ENCODE peak calls at places on chromosomes 1 and 21, in four cellular contexts. F is K562, B is HepG2, D is GM12878. H is an unnamed sample.

GRCh38 chr1:113903496-113904291 is 905 bp downstream of the AP4B1 start:
- DNase-seq in F (peak; percentile 49), B (no peak), D (peak; percentile 31), H (no peak)

GRCh38 chr1:35554261-35555211 is 2.7 kb downstream of the KIAA0319L start:
- DNase-seq in F (no peak), B (no peak), D (no peak), H (no peak)

GRCh38 chr1:208206092-208206698 is 38.0 kb downstream of the PLXNA2 start:
- DNase-seq in F (no peak), B (no peak), D (no peak), H (no peak)

GRCh38 chr1:47679301-47679751 is 241.5 kb downstream of the FOXD2 start:
- DNase-seq in F (no peak), B (no peak), D (no peak), H (no peak)

GRCh38 chr21:45465105-45465504 is 60.1 kb downstream of the COL18A1 start:
- DNase-seq in F (no peak), B (no peak), D (no peak), H (no peak)

GRCh38 chr1:29218223-29218622 is 12.5 kb downstream of the MECR start:
- DNase-seq in F (no peak), B (no peak), D (no peak), H (no peak)

GRCh38 chr1:20698195-20698910 is 19.5 kb downstream of the KIF17 start:
- DNase-seq in F (no peak), B (peak; percentile 34), D (no peak), H (no peak)

GRCh38 chr1:180988221-180988826 is 34.3 kb downstream of the STX6 start:
- DNase-seq in F (no peak), B (peak; percentile 47), D (no peak), H (no peak)

GRCh38 chr1:30788580-30789387 is 31.2 kb upstream of the LAPTM5 start:
- DNase-seq in F (no peak), B (no peak), D (no peak), H (no peak)

GRCh38 chr1:210917560-210918214 is 216.3 kb downstream of the KCNH1 start:
- DNase-seq in F (no peak), B (no peak), D (no peak), H (no peak)

GRCh38 chr1:156244712-156245111 is 2.7 kb downstream of the BGLAP start:
- DNase-seq in F (no peak), B (no peak), D (no peak), H (no peak)

GRCh38 chr1:215704089-215704860 is 137.2 kb downstream of the KCTD3 start:
- DNase-seq in F (no peak), B (no peak), D (no peak), H (no peak)

GRCh38 chr1:111281411-111281810 is 9.2 kb upstream of the CHIA start:
- DNase-seq in F (no peak), B (no peak), D (no peak), H (no peak)

GRCh38 chr1:53276153-53276901 is 38.0 kb upstream of the MAGOH start:
- DNase-seq in F (no peak), B (no peak), D (no peak), H (no peak)
- TF ChIP-seq TARDBP in F (no peak), B (no peak), D (no peak), H (no peak)

GRCh38 chr1:24606621-24607020 is 36.5 kb upstream of the SRRM1 start:
- DNase-seq in F (no peak), B (no peak), D (no peak), H (no peak)
- TF ChIP-seq TARDBP in F (no peak), B (no peak), D (no peak), H (no peak)

GRCh38 chr1:157485793-157486192 is 66.5 kb downstream of the FCRL5 start:
- DNase-seq in F (no peak), B (no peak), D (no peak), H (no peak)
- TF ChIP-seq TARDBP in F (no peak), B (no peak), D (no peak), H (no peak)

GRCh38 chr1:9294440-9294773 is 1.7 kb downstream of the SPSB1 start:
- DNase-seq in F (no peak), B (peak; percentile 34), D (no peak), H (no peak)
- TF ChIP-seq TARDBP in F (no peak), B (no peak), D (no peak), H (no peak)

DNA sequence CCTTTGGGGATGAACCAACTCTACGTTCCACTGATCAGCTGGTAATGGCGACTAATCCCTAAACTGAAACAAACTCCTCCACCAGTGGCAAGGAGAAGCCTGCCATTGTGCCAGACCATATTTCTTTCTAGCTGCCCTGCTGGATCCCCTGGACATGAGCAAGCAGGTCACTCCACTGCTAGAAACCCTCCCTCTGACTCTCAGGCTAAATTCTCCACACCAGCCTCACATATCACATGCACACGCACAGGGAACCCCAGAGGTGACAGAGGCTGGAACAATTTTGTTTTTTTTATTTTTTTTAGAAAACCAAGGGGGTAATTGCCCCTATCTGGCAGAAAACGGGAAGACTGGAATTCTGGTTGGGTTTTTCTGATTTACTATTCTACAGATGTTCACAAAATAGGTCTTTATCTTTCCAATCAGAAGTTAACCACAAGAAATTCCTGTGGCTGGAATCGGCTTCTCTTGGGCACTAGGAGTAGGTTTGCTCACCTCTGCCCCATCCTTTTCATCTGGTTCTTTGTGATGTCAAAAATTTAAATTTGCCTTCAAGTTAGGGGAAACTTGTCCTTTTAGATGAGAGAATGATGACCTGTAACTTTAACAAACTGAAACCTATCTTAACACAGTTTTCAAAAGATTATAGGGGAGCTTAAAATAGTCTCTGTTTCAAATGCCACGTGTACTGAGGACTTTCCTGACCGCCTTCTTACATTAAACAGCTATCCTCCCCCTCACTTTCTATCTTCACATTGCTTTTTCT is 258.1 kb downstream of the SDCCAG8 start:
- DNase-seq in F (no peak), B (no peak), D (no peak), H (no peak)
- TF ChIP-seq TARDBP in F (no peak), B (no peak), D (no peak), H (no peak)

DNA sequence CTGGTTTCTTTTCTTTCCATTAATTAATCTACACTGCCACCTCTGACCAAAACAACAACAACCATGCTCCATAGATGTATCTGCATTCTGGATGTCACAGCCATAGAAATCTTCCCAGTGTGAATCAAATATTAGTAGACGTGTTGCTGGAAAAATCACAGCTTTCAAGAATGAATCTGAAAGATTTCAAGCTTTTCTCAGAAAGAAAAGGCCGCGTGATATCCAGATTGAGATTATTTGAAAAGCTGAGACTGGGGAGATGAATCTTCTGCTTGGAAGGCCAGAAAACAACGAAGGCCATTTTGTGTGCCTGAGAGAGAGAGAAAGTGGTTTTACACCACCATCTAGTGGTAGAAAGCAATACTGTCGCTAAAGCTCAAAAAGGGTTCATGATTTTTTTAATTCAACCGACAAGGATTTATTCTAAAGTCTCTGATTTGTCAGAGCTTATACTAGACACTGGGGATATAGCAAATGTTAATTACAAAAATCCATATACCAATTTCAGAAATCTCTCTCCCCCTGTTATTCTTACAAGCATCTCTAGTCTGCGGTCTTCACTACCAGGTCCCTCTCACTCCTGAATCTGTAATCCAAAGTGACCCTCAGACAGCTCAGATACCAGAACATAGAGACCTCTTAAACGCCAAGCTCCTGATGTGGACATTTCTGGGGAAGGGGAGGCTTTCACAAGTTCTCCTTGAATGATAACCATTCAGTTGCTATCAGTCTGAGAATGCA is 87.5 kb upstream of the SGIP1 start:
- DNase-seq in F (peak; percentile 49), B (peak; percentile 47), D (peak; percentile 63), H (peak; percentile 74)
- TF ChIP-seq TARDBP in F (no peak), B (no peak), D (no peak), H (no peak)

GRCh38 chr1:198032668-198033067 is 115.5 kb downstream of the LHX9 start:
- DNase-seq in F (no peak), B (no peak), D (no peak), H (no peak)
- TF ChIP-seq TARDBP in F (no peak), B (no peak), D (no peak), H (no peak)

GRCh38 chr1:226973371-226973897 is 33.3 kb downstream of the COQ8A start:
- DNase-seq in F (no peak), B (no peak), D (no peak), H (no peak)

GRCh38 chr1:226975259-226975908 is 35.3 kb downstream of the COQ8A start:
- DNase-seq in F (no peak), B (no peak), D (no peak), H (no peak)

GRCh38 chr1:226972931-226973330 is 32.8 kb downstream of the COQ8A start:
- DNase-seq in F (no peak), B (no peak), D (no peak), H (no peak)

GRCh38 chr1:226974544-226975258 is 34.6 kb downstream of the COQ8A start:
- DNase-seq in F (no peak), B (peak; percentile 83), D (no peak), H (no peak)

DNA sequence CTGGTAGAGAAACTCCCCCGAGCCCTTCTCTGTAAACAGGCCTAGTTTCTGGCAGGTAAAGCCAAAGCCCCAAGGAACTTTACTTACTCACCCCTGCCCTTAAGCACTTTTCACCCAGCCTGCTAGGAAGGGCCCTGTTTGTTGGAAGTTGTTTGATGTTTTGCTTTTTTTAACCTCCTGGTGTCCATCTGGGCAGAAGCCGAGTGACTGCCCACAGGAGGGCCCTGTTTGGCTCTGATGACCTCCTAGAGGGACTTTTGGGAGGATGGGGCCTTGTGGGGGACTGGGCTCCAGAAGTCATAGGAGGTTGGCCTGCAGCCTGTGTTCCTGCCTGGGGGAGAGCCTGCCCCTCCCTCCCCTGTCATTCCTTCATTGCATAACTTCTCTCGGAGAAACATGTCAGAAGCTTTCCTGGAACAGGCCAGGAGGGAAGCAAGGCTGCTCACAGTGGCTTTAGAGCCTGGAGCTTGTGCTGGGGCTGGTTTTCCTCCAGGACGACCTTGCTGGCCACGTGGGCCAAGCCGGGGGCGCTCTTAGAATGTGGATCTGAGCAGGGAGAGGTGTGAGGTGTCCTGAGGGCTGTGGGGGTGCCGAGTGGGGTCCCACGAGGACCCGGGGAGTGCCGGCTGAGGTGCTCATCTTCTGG is 33.9 kb downstream of the COQ8A start:
- DNase-seq in F (no peak), B (peak; percentile 15), D (no peak), H (no peak)
- TF ChIP-seq TARDBP in F (no peak), B (no peak), D (no peak), H (no peak)

GRCh38 chr1:42756956-42757891 is 9.6 kb downstream of the P3H1 start:
- DNase-seq in F (peak; percentile 77), B (peak; percentile 70), D (no peak), H (peak; percentile 69)
- TF ChIP-seq TARDBP in F (no peak), B (no peak), D (no peak), H (no peak)

GRCh38 chr1:184210822-184211221 is 159.3 kb downstream of the TSEN15 start:
- DNase-seq in F (no peak), B (no peak), D (no peak), H (no peak)

GRCh38 chr1:184210048-184210447 is 158.5 kb downstream of the TSEN15 start:
- DNase-seq in F (no peak), B (no peak), D (no peak), H (no peak)

GRCh38 chr1:184215274-184215925 is 163.9 kb downstream of the TSEN15 start:
- DNase-seq in F (no peak), B (no peak), D (no peak), H (no peak)

GRCh38 chr1:184212649-184213314 is 161.3 kb downstream of the TSEN15 start:
- DNase-seq in F (no peak), B (no peak), D (no peak), H (no peak)

GRCh38 chr1:184214128-184214527 is 162.6 kb downstream of the TSEN15 start:
- DNase-seq in F (no peak), B (no peak), D (no peak), H (no peak)
- TF ChIP-seq TARDBP in F (no peak), B (no peak), D (no peak), H (no peak)